ENCODE peak calls at places on chromosomes 1 and 21, in five cellular contexts. W is fibroblast of lung, D is H9, K is GM23248, V is HepG2. U is an unnamed sample.

GRCh38 chr1:9609998-9610397 is 21.3 kb downstream of the TMEM201 start:
- DNase-seq in W (no peak), D (no peak), K (no peak), V (no peak), U (no peak)

GRCh38 chr1:218401896-218402770 is 57.0 kb downstream of the TGFB2 start:
- DNase-seq in W (peak; percentile 70), D (peak; percentile 28), K (no peak), V (peak; percentile 85), U (no peak)

GRCh38 chr21:36845790-36846189 is 120.7 kb downstream of the HLCS start:
- DNase-seq in W (no peak), D (no peak), K (no peak), V (no peak), U (no peak)

GRCh38 chr1:81874461-81874860 is 73.7 kb downstream of the ADGRL2 start:
- DNase-seq in W (no peak), D (no peak), K (no peak), V (no peak), U (no peak)

GRCh38 chr1:226553594-226554279 is 5.2 kb downstream of the STUM start:
- DNase-seq in W (no peak), D (no peak), K (no peak), V (no peak), U (no peak)

GRCh38 chr1:163777205-163777604 is 455.5 kb downstream of the NUF2 start:
- DNase-seq in W (no peak), D (no peak), K (no peak), V (no peak), U (no peak)

GRCh38 chr1:206430031-206430983 is 40.0 kb upstream of the IKBKE start:
- DNase-seq in W (peak; percentile 91), D (no peak), K (peak; percentile 88), V (no peak), U (peak; percentile 84)

GRCh38 chr1:112935474-112936289 is 20.3 kb downstream of the SLC16A1 start:
- DNase-seq in W (peak; percentile 76), D (no peak), K (peak; percentile 77), V (no peak), U (peak; percentile 56)

GRCh38 chr1:170511066-170511465 is 20.9 kb upstream of the GORAB start:
- DNase-seq in W (no peak), D (no peak), K (no peak), V (no peak), U (no peak)

GRCh38 chr21:33642896-33643657 is 776 bp downstream of the ITSN1 start:
- DNase-seq in W (peak; percentile 37), D (peak; percentile 42), K (peak; percentile 57), V (no peak), U (no peak)

GRCh38 chr1:38546630-38547029 is 312.9 kb downstream of the RRAGC start:
- DNase-seq in W (peak; percentile 4), D (no peak), K (no peak), V (no peak), U (no peak)

GRCh38 chr1:233656700-233657099 is 42.8 kb downstream of the KCNK1 start:
- DNase-seq in W (no peak), D (no peak), K (no peak), V (no peak), U (peak; percentile 66)

GRCh38 chr1:204885790-204886189 is 15.1 kb downstream of the NFASC start:
- DNase-seq in W (no peak), D (no peak), K (peak; percentile 44), V (no peak), U (no peak)

GRCh38 chr1:20250346-20250989 is 40.2 kb upstream of the VWA5B1 start:
- DNase-seq in W (peak; percentile 65), D (no peak), K (peak; percentile 65), V (peak; percentile 68), U (peak; percentile 80)

GRCh38 chr1:97331165-97331564 is 589.7 kb downstream of the DPYD start:
- DNase-seq in W (no peak), D (no peak), K (no peak), V (no peak), U (no peak)

GRCh38 chr1:12594966-12595838 is 22.8 kb downstream of the DHRS3 start:
- DNase-seq in W (peak; percentile 68), D (peak; percentile 96), K (peak; percentile 88), V (no peak), U (peak; percentile 49)

GRCh38 chr1:186195377-186195931 is 179.6 kb downstream of the TPR start:
- DNase-seq in W (no peak), D (no peak), K (peak; percentile 24), V (no peak), U (no peak)

GRCh38 chr1:167095368-167095767 is 1.5 kb downstream of the STYXL2 start:
- DNase-seq in W (peak; percentile 34), D (no peak), K (peak; percentile 63), V (no peak), U (peak; percentile 80)

GRCh38 chr1:110433803-110434202 is 17.1 kb upstream of the PROK1 start:
- DNase-seq in W (peak; percentile 17), D (peak; percentile 79), K (peak; percentile 61), V (peak; percentile 58), U (peak; percentile 87)

GRCh38 chr1:111199881-111200801 is at the start of gene DENND2D:
- DNase-seq in W (no peak), D (no peak), K (no peak), V (no peak), U (peak; percentile 35)

GRCh38 chr1:53733975-53734649 is 4.9 kb downstream of the GLIS1 start:
- DNase-seq in W (peak; percentile 74), D (no peak), K (peak; percentile 83), V (no peak), U (no peak)

GRCh38 chr1:205849619-205850355 is at the start of gene PM20D1:
- DNase-seq in W (peak; percentile 78), D (peak; percentile 46), K (peak; percentile 89), V (no peak), U (no peak)

GRCh38 chr1:78274814-78275213 is 216.0 kb upstream of the PTGFR start:
- DNase-seq in W (peak; percentile 75), D (no peak), K (peak; percentile 68), V (no peak), U (no peak)

GRCh38 chr1:201691716-201692115 is 137.2 kb upstream of the IPO9 start:
- DNase-seq in W (no peak), D (no peak), K (no peak), V (no peak), U (no peak)

GRCh38 chr1:203368624-203369451 is 17.9 kb upstream of the FMOD start:
- DNase-seq in W (peak; percentile 97), D (no peak), K (peak; percentile 87), V (no peak), U (peak; percentile 8)

DNA sequence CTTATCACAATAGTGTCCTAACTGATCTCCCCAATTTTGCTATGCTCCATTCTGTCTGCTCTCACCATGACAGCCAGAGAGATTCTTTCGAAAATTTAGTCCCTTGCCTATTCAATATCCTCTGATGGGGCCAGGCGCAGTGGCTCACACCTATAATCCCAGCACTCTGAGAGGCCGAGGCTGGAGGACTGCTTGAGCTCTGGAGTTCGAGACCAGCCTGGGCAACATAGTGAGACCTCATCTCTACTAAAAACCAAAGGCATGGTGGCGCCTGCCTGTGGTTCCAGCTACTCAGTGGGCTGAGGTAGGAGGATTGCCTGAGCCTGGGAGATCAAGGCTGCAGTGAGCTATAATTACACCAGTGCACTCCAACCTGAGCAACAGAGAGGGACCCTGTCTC is 16.1 kb upstream of the PDZK1IP1 start:
- DNase-seq in W (no peak), D (no peak), K (no peak), V (no peak), U (no peak)
- H4K20me1 ChIP-seq in W (no peaks in the 10 kb centered on the region), D (no peaks in the 10 kb centered on the region), K (no peaks in the 10 kb centered on the region), V (no peaks in the 10 kb centered on the region), U (no peaks in the 10 kb centered on the region)

GRCh38 chr1:214459895-214460294 is 91.5 kb downstream of the PTPN14 start:
- DNase-seq in W (no peak), D (no peak), K (no peak), V (no peak), U (no peak)

GRCh38 chr1:214463596-214463995 is 87.8 kb downstream of the PTPN14 start:
- DNase-seq in W (no peak), D (no peak), K (no peak), V (no peak), U (no peak)

GRCh38 chr1:214462882-214463281 is 88.5 kb downstream of the PTPN14 start:
- DNase-seq in W (no peak), D (no peak), K (no peak), V (no peak), U (peak; percentile 17)

GRCh38 chr1:214460304-214460916 is 91.0 kb downstream of the PTPN14 start:
- DNase-seq in W (no peak), D (no peak), K (no peak), V (peak; percentile 70), U (no peak)

DNA sequence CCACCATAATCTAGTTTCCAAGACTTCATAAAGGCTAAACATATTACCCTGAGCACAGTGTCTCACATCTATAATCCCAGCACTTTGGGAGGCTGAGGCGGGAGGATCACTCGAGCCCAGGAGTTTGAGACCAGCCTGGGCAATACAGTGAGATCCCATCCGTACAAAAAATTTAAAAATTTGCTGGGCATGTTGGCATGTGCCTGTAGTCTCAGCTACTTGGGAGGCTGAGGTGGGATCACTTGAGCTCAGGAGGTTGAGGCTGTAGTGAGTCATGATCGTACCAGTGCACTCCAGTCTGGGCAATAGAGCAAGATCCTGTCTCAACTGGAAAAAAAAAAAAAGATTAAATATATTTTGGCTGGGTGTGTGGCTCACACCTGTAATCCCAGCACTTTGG is 90.1 kb downstream of the PTPN14 start:
- DNase-seq in W (no peak), D (no peak), K (no peak), V (no peak), U (no peak)
- H4K20me1 ChIP-seq in W (no peaks in the 10 kb centered on the region), D (no peaks in the 10 kb centered on the region), K (peaks cover 7% of the 10 kb centered on the region), V (no peaks in the 10 kb centered on the region), U (no peaks in the 10 kb centered on the region)

GRCh38 chr1:31006760-31007159 is 58.8 kb downstream of the PUM1 start:
- DNase-seq in W (no peak), D (no peak), K (no peak), V (no peak), U (no peak)
- H4K20me1 ChIP-seq in W (no peaks in the 10 kb centered on the region), D (no peaks in the 10 kb centered on the region), K (peaks cover 34% of the 10 kb centered on the region), V (peaks cover 95% of the 10 kb centered on the region), U (peaks cover 89% of the 10 kb centered on the region)

DNA sequence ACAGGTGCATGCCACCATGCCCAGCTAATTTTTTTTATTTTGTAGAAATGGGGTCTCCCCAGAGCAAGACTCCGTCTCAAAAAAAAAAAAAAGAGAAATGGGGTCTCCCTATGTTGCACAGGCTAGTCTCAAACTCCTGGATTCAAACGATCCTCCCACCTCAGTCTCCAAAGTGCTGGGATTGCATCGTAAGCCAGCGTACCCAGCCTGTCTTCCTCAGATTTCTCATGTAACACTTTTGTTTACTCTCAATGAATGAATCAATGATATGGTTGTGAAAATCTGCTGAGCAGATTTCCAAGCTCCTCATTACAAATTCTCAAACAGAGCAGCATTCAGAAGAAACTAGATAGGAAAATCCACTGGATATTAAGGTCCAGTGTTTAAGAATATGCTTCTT is 6.6 kb downstream of the CMPK1 start:
- DNase-seq in W (peak; percentile 75), D (no peak), K (peak; percentile 44), V (no peak), U (no peak)
- H4K20me1 ChIP-seq in W (no peaks in the 10 kb centered on the region), D (no peaks in the 10 kb centered on the region), K (no peaks in the 10 kb centered on the region), V (peaks cover 3% of the 10 kb centered on the region), U (peaks cover 4% of the 10 kb centered on the region)

GRCh38 chr1:189499736-189500135 is 977.9 kb downstream of the BRINP3 start:
- DNase-seq in W (no peak), D (no peak), K (no peak), V (no peak), U (no peak)
- H4K20me1 ChIP-seq in W (no peaks in the 10 kb centered on the region), D (no peaks in the 10 kb centered on the region), K (no peaks in the 10 kb centered on the region), V (no peaks in the 10 kb centered on the region), U (no peaks in the 10 kb centered on the region)